ENCODE peak calls at places on chromosomes 2 and 18, in eight cellular contexts. F, V, T, J, G, M, C and B are unnamed samples.

GRCh38 chr18:23021625-23022024 is 88.5 kb downstream of the RBBP8 start:
- DNase-seq in F (no peak), V (no peak), T (no peak), J (no peak), G (no peak), M (no peak), C (no peak), B (no peak)

GRCh38 chr2:121287146-121287798 is 2.3 kb upstream of the TFCP2L1 start:
- DNase-seq in F (no peak), V (no peak), T (no peak), J (no peak), G (no peak), M (no peak), C (no peak), B (no peak)

GRCh38 chr18:71107220-71107619 is 818.4 kb downstream of the SOCS6 start:
- DNase-seq in F (no peak), V (no peak), T (no peak), J (no peak), G (no peak), M (no peak), C (no peak), B (no peak)

GRCh38 chr2:20135631-20136050 is 84.2 kb upstream of the LAPTM4A start:
- DNase-seq in F (no peak), V (peak; percentile 60), T (peak; percentile 59), J (peak; percentile 83), G (peak; percentile 82), M (no peak), C (peak; percentile 85), B (peak; percentile 26)

GRCh38 chr2:57947398-57947797 is 99.2 kb upstream of the VRK2 start:
- DNase-seq in F (no peak), V (no peak), T (no peak), J (no peak), G (peak; percentile 10), M (no peak), C (no peak), B (no peak)

GRCh38 chr2:86068098-86069047 is 37.3 kb downstream of the POLR1A start:
- DNase-seq in F (no peak), V (no peak), T (no peak), J (peak; percentile 31), G (peak; percentile 50), M (no peak), C (no peak), B (peak; percentile 72)

GRCh38 chr2:113132622-113133021 is 5.2 kb downstream of the IL1RN start:
- DNase-seq in F (peak; percentile 56), V (no peak), T (no peak), J (no peak), G (no peak), M (no peak), C (no peak), B (no peak)

GRCh38 chr2:31051213-31052185 is 86.7 kb downstream of the GALNT14 start:
- DNase-seq in F (no peak), V (no peak), T (no peak), J (no peak), G (no peak), M (no peak), C (no peak), B (no peak)

GRCh38 chr2:236284208-236284607 is 20.0 kb upstream of the ASB18 start:
- DNase-seq in F (no peak), V (no peak), T (no peak), J (no peak), G (no peak), M (no peak), C (no peak), B (no peak)

GRCh38 chr2:99086385-99086784 is 55.1 kb upstream of the C2orf15 start:
- DNase-seq in F (no peak), V (no peak), T (no peak), J (no peak), G (no peak), M (no peak), C (no peak), B (no peak)

GRCh38 chr18:500556-501405 is at the start of gene COLEC12:
- DNase-seq in F (no peak), V (peak; percentile 51), T (no peak), J (no peak), G (peak; percentile 61), M (no peak), C (no peak), B (no peak)

GRCh38 chr18:76658627-76659026 is 163.6 kb upstream of the ZNF516 start:
- DNase-seq in F (no peak), V (no peak), T (no peak), J (peak; percentile 43), G (peak; percentile 9), M (no peak), C (no peak), B (no peak)

GRCh38 chr18:23876496-23876895 is 138.1 kb upstream of the TTC39C start:
- DNase-seq in F (no peak), V (no peak), T (no peak), J (no peak), G (no peak), M (no peak), C (no peak), B (no peak)

GRCh38 chr18:22822024-22822423 is 111.1 kb upstream of the RBBP8 start:
- DNase-seq in F (no peak), V (no peak), T (peak; percentile 90), J (no peak), G (peak; percentile 76), M (no peak), C (no peak), B (no peak)

GRCh38 chr2:106995560-106995959 is 109.6 kb upstream of the ST6GAL2 start:
- DNase-seq in F (no peak), V (no peak), T (no peak), J (no peak), G (peak; percentile 18), M (no peak), C (no peak), B (no peak)

GRCh38 chr2:148865515-148865914 is 9.5 kb upstream of the KIF5C start:
- DNase-seq in F (no peak), V (no peak), T (no peak), J (no peak), G (no peak), M (no peak), C (no peak), B (no peak)

GRCh38 chr2:71945133-71945959 is 202.3 kb downstream of the CYP26B1 start:
- DNase-seq in F (peak; percentile 44), V (no peak), T (no peak), J (no peak), G (no peak), M (no peak), C (no peak), B (no peak)

GRCh38 chr18:14189858-14190257 is 57.6 kb upstream of the ZNF519 start:
- DNase-seq in F (no peak), V (no peak), T (no peak), J (no peak), G (peak; percentile 50), M (no peak), C (no peak), B (no peak)

GRCh38 chr2:175864131-175864728 is 137.8 kb downstream of the LNPK start:
- DNase-seq in F (no peak), V (no peak), T (no peak), J (no peak), G (no peak), M (no peak), C (no peak), B (no peak)

GRCh38 chr2:217223222-217223930 is 363.5 kb upstream of the TNP1 start:
- DNase-seq in F (no peak), V (no peak), T (no peak), J (peak; percentile 62), G (peak; percentile 86), M (no peak), C (no peak), B (no peak)

GRCh38 chr2:107932986-107933385 is 53.3 kb upstream of the SLC5A7 start:
- DNase-seq in F (no peak), V (no peak), T (no peak), J (no peak), G (peak; percentile 44), M (no peak), C (no peak), B (no peak)

GRCh38 chr2:36550006-36550405 is 48.0 kb downstream of the FEZ2 start:
- DNase-seq in F (no peak), V (no peak), T (no peak), J (no peak), G (no peak), M (no peak), C (no peak), B (no peak)

GRCh38 chr2:232622563-232622962 is 10.8 kb upstream of the EFHD1 start:
- DNase-seq in F (no peak), V (no peak), T (no peak), J (no peak), G (no peak), M (no peak), C (no peak), B (no peak)

GRCh38 chr2:234245945-234246344 is 195.4 kb downstream of the SPP2 start:
- DNase-seq in F (no peak), V (no peak), T (no peak), J (no peak), G (peak; percentile 92), M (no peak), C (no peak), B (no peak)

GRCh38 chr2:70923378-70924015 is 12.2 kb upstream of the ATP6V1B1 start:
- DNase-seq in F (peak; percentile 43), V (no peak), T (no peak), J (peak; percentile 42), G (no peak), M (no peak), C (peak; percentile 9), B (no peak)

GRCh38 chr18:62566199-62566598 is 43.4 kb downstream of the ZCCHC2 start:
- DNase-seq in F (no peak), V (no peak), T (peak; percentile 23), J (no peak), G (peak; percentile 39), M (no peak), C (peak; percentile 43), B (no peak)

GRCh38 chr2:227720680-227721079 is 2.9 kb upstream of the SLC19A3 start:
- DNase-seq in F (no peak), V (no peak), T (no peak), J (no peak), G (no peak), M (no peak), C (no peak), B (no peak)

GRCh38 chr18:51867767-51868166 is 472.2 kb upstream of the DCC start:
- DNase-seq in F (no peak), V (no peak), T (no peak), J (no peak), G (peak; percentile 43), M (no peak), C (no peak), B (no peak)

GRCh38 chr18:45870419-45870818 is 44.9 kb downstream of the SIGLEC15 start:
- DNase-seq in F (no peak), V (no peak), T (no peak), J (no peak), G (no peak), M (no peak), C (no peak), B (no peak)

GRCh38 chr2:9336534-9337354 is 86.6 kb downstream of the ITGB1BP1 start:
- DNase-seq in F (no peak), V (peak; percentile 49), T (no peak), J (no peak), G (peak; percentile 87), M (no peak), C (peak; percentile 77), B (no peak)

GRCh38 chr2:33488715-33489540 is 12.5 kb downstream of the RASGRP3 start:
- DNase-seq in F (no peak), V (no peak), T (no peak), J (peak; percentile 45), G (no peak), M (no peak), C (no peak), B (no peak)

GRCh38 chr2:211281430-211282073 is 725.2 kb downstream of the CPS1 start:
- DNase-seq in F (no peak), V (no peak), T (peak; percentile 1), J (no peak), G (no peak), M (no peak), C (no peak), B (no peak)

GRCh38 chr18:40917096-40917495 is 1037.9 kb upstream of the PIK3C3 start:
- DNase-seq in F (no peak), V (no peak), T (no peak), J (no peak), G (peak; percentile 53), M (no peak), C (no peak), B (no peak)

GRCh38 chr2:226589043-226589442 is 210.6 kb downstream of the IRS1 start:
- DNase-seq in F (no peak), V (no peak), T (no peak), J (no peak), G (no peak), M (no peak), C (no peak), B (no peak)